ENCODE peak calls at places on chromosomes 7 and 10, in nine cellular contexts. B is skeletal muscle cell, H is choroid plexus epithelial cell, A is cardiac muscle cell, J is fibroblast of mammary gland, Y is cardiac fibroblast, F is AG09309, U is GM23338, M is adrenal gland. E is an unnamed sample.
A peak's percentile ranks its signal among the peaks of the same experiment; 100 is the strongest.

GRCh38 chr7:133081119-133081604 is 728 bp downstream of the CHCHD3 start:
- DNase-seq in A (no peak), J (peak; percentile 9), U (peak; percentile 40), F (no peak), M (peak; percentile 30), Y (peak; percentile 12), B (no peak), H (peak; percentile 19), E (peak; percentile 26)

GRCh38 chr7:8214162-8214897 is 47.6 kb downstream of the ICA1 start:
- DNase-seq in Y (no peak), H (peak; percentile 24), J (peak; percentile 64), B (peak; percentile 60), A (no peak), M (no peak), F (peak; percentile 60), U (no peak), E (no peak)

GRCh38 chr10:7337431-7338171 is 73.2 kb downstream of the SFMBT2 start:
- DNase-seq in U (no peak), J (no peak), Y (no peak), F (no peak), H (no peak), B (no peak), A (no peak), M (no peak), E (peak; percentile 43)

GRCh38 chr10:42955493-42955889 is 121.4 kb upstream of the RET start:
- DNase-seq in M (peak; percentile 6), J (no peak), H (no peak), B (no peak), Y (no peak), A (no peak), U (no peak), F (no peak), E (no peak)

GRCh38 chr10:86954681-86955500 is 2.5 kb downstream of the MMRN2 start:
- DNase-seq in H (no peak), B (no peak), U (no peak), M (no peak), J (no peak), Y (no peak), A (no peak), F (no peak), E (no peak)

GRCh38 chr7:7972128-7972527 is 3.5 kb downstream of the GLCCI1 start:
- DNase-seq in J (no peak), A (no peak), M (no peak), F (no peak), B (no peak), Y (no peak), U (peak; percentile 4), H (no peak), E (peak; percentile 48)

GRCh38 chr7:76106893-76107292 is 59.0 kb downstream of the MDH2 start:
- DNase-seq in Y (no peak), H (no peak), U (no peak), F (no peak), A (no peak), J (no peak), B (no peak), M (no peak), E (no peak)

GRCh38 chr10:30828680-30829079 is 199.1 kb upstream of the LYZL2 start:
- DNase-seq in M (no peak), F (no peak), Y (no peak), J (no peak), A (peak; percentile 77), H (peak; percentile 52), B (no peak), U (no peak), E (no peak)

GRCh38 chr10:123287594-123288247 is 133.5 kb downstream of the BUB3 start:
- DNase-seq in A (peak; percentile 14), M (no peak), Y (peak; percentile 59), J (peak; percentile 77), B (no peak), F (no peak), U (no peak), H (peak; percentile 7), E (peak; percentile 29)

GRCh38 chr7:92343719-92344118 is 97.9 kb downstream of the ANKIB1 start:
- DNase-seq in U (no peak), J (no peak), M (no peak), A (peak; percentile 30), B (no peak), F (no peak), H (peak; percentile 49), Y (peak; percentile 32), E (no peak)

GRCh38 chr7:118575393-118575948 is 351.0 kb downstream of the ANKRD7 start:
- DNase-seq in H (no peak), M (no peak), Y (no peak), A (no peak), F (no peak), U (no peak), J (no peak), B (no peak), E (no peak)

GRCh38 chr10:61952028-61952638 is 50.6 kb downstream of the ARID5B start:
- DNase-seq in M (no peak), J (no peak), F (no peak), H (no peak), U (no peak), B (no peak), A (no peak), Y (no peak), E (no peak)

DNA sequence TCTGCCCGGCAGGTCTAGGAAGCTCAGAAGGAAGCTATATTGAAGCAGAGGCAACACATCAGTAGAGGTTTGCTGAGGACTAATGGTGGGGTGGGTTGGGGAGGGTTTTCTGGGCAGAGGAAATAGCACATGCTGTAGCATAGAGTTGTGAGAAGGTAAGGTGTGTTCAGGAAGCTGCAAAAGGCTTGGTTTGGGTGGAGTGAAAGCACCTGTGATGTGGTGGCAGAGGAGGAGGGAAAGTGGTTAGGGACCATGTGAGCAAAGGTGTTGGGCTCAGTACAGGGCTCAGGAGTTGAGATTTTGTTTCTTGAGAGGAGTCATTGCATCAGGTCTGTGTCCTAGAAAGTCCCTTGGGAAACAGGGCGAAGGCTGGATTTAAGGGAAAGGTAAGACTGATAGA is 294.6 kb downstream of the SORCS3 start:
- DNase-seq in Y (no peak), F (no peak), H (no peak), M (no peak), J (no peak), B (no peak), A (no peak), U (no peak), E (no peak)
- H3K4me3 ChIP-seq in Y (no peak overlapping the region), F (no peak overlapping the region), H (no peak overlapping the region), M (no peak overlapping the region), J (no peak overlapping the region), B (no peak overlapping the region), A (no peak overlapping the region), U (no peak overlapping the region), E (no peak overlapping the region)

GRCh38 chr7:23247101-23247601 is 576 bp downstream of the GPNMB start:
- DNase-seq in A (peak; percentile 33), J (no peak), Y (peak; percentile 4), M (no peak), B (no peak), U (peak; percentile 28), H (peak; percentile 31), F (no peak), E (no peak)
- H3K4me3 ChIP-seq in A (no peak overlapping the region), J (peak overlapping the region; percentile 75), Y (peak overlapping the region; percentile 46), M (peak overlapping the region; percentile 6), B (peak overlapping the region; percentile 33), U (peak overlapping the region; percentile 63), H (peak overlapping the region; percentile 62), F (peak overlapping the region; percentile 63), E (no peak overlapping the region)

DNA sequence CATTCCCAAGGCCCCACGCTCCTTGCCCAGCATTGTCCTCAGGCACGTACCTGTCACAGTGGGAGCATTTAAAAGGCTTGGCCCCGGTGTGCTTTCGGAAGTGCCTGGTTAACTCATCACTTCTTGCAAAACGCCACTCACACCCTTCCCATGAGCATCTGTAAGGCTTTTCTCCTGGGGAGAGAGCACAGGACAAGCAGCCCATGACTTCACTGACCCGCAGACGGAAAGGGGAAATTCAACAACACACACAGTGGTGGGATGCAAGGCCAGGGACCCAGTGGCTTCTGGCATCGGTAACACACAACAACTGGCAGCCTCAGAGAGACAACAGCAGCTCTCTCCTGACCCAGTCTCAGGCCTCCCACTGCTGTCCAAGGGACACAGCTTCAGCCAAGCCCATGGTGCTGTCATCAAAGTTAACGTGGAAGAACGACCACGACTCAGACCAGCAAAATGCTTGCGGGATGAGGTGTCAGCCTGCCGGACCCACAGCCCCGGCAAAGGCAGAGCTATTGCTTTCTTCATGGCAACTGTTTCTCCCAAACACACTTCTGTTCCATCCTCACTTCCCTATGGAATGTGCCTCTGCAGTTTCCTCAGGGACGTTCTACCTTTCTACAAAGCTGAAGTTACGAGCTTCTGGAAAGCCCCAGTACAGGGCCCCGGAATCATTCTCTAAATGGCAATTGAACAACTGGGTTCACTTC is 4.8 kb downstream of the KLF6 start:
- DNase-seq in M (no peak), A (peak; percentile 61), U (no peak), H (peak; percentile 75), F (no peak), Y (peak; percentile 79), J (peak; percentile 59), B (no peak), E (no peak)
- H3K4me3 ChIP-seq in M (no peak overlapping the region), A (no peak overlapping the region), U (no peak overlapping the region), H (peak overlapping the region; percentile 99), F (peak overlapping the region; percentile 90), Y (peak overlapping the region; percentile 90), J (peak overlapping the region; percentile 89), B (peak overlapping the region; percentile 92), E (peak overlapping the region; percentile 81)

GRCh38 chr7:130154501-130155317 is 50.5 kb downstream of the TMEM209 start:
- DNase-seq in M (peak; percentile 69), H (no peak), Y (no peak), J (no peak), A (no peak), B (no peak), F (no peak), U (peak; percentile 74), E (no peak)

GRCh38 chr7:130152270-130153141 is 52.7 kb downstream of the TMEM209 start:
- DNase-seq in U (no peak), M (no peak), H (peak; percentile 48), F (no peak), J (peak; percentile 71), B (peak; percentile 68), Y (peak; percentile 24), A (peak; percentile 53), E (no peak)

GRCh38 chr7:130154131-130154500 is 51.1 kb downstream of the TMEM209 start:
- DNase-seq in H (no peak), F (no peak), B (no peak), Y (no peak), U (no peak), A (no peak), M (no peak), J (no peak), E (no peak)

GRCh38 chr7:130151591-130152269 is 53.5 kb downstream of the TMEM209 start:
- DNase-seq in F (peak; percentile 50), B (no peak), U (no peak), A (peak; percentile 64), J (peak; percentile 34), Y (peak; percentile 35), H (peak; percentile 36), M (no peak), E (peak; percentile 40)

DNA sequence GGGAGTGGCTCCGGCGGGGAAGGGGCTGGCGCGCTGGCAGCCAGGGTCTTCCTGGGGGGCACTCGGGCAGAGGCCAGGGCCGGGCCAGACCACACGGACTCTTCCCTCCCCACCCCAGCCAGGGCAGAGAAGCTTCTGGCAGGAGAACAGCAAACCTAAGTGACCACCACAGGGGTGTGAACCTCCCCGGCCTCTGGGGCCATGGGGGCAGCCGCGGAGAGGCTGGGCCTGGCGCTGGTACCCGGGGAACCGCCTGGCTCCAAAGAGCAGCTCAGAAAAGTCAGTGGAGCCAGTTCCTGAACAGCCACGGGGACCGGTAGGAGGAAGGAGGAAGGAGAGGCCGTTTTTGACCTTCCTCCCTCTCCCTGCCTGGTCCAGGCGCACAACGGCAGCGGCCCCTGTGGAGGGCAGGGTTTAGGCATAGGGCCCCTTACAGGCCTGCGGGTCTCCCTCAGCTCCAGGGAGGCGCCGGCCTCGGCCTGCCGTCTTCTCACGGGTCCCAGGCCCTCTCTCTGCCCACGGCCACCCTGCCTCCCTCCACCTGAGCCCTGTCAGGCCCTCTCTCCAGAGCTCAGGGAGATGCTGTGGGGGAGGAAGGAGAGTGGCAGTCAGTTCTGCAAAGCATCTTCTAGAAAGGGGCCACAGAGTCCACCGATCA is 51.8 kb downstream of the TMEM209 start:
- DNase-seq in H (no peak), F (no peak), Y (no peak), B (no peak), M (peak; percentile 17), J (no peak), U (peak; percentile 32), A (no peak), E (no peak)
- H3K4me3 ChIP-seq in H (peak overlapping the region; percentile 34), F (no peak overlapping the region), Y (no peak overlapping the region), B (no peak overlapping the region), M (no peak overlapping the region), J (no peak overlapping the region), U (no peak overlapping the region), A (no peak overlapping the region), E (no peak overlapping the region)

E was measured in GM12865.